ENCODE peak calls at places on chromosomes 4 and X, in four cellular contexts. V, K, T and C are unnamed samples.

GRCh38 chrX:117987376-117987775 is 129.2 kb downstream of the KLHL13 start:
- DNase-seq in V (peak), K (no peak), T (no peak), C (no peak)

GRCh38 chr4:136106753-136107152 is 1425.5 kb downstream of the PCDH18 start:
- DNase-seq in V (no peak), K (no peak), T (no peak), C (no peak)

GRCh38 chr4:158020734-158021346 is 152.0 kb downstream of the GASK1B start:
- DNase-seq in V (peak), K (no peak), T (no peak), C (peak)

GRCh38 chrX:26597981-26598380 is 382.0 kb downstream of the MAGEB5 start:
- DNase-seq in V (no peak), K (no peak), T (no peak), C (no peak)

GRCh38 chrX:150544222-150544787 is 24.1 kb upstream of the MTM1 start:
- DNase-seq in V (no peak), K (peak), T (no peak), C (no peak)

GRCh38 chr4:140151700-140152014 is 2.3 kb downstream of the MAML3 start:
- DNase-seq in V (peak), K (peak), T (peak), C (peak)

GRCh38 chrX:50281253-50281652 is 76.7 kb downstream of the CCNB3 start:
- DNase-seq in V (no peak), K (no peak), T (no peak), C (no peak)

GRCh38 chrX:43349363-43349762 is 306.7 kb upstream of the MAOA start:
- DNase-seq in V (peak), K (peak), T (peak), C (peak)

GRCh38 chrX:1851527-1851926 is 236.7 kb downstream of the ASMT start:
- DNase-seq in V (no peak), K (no peak), T (no peak), C (no peak)

GRCh38 chr4:40515398-40516293 is 114.0 kb downstream of the RBM47 start:
- DNase-seq in V (peak), K (peak), T (no peak), C (no peak)

GRCh38 chr4:56728512-56728911 is 47.4 kb upstream of the HOPX start:
- DNase-seq in V (peak), K (no peak), T (no peak), C (peak)

GRCh38 chrX:38847206-38847902 is 46.1 kb downstream of the MID1IP1 start:
- DNase-seq in V (no peak), K (no peak), T (no peak), C (no peak)

GRCh38 chr4:39814403-39815185 is 116.7 kb downstream of the UBE2K start:
- DNase-seq in V (peak), K (peak), T (no peak), C (peak)

GRCh38 chr4:177573487-177573886 is 131.2 kb upstream of the AGA start:
- DNase-seq in V (peak), K (no peak), T (no peak), C (peak)

GRCh38 chr4:29304595-29304994 is 1415.6 kb upstream of the PCDH7 start:
- DNase-seq in V (peak), K (no peak), T (no peak), C (no peak)

GRCh38 chr4:169342906-169343560 is 72.3 kb upstream of the SH3RF1 start:
- DNase-seq in V (peak), K (no peak), T (no peak), C (peak)

GRCh38 chr4:76706581-76706980 is 191.4 kb downstream of the SOWAHB start:
- DNase-seq in V (peak), K (no peak), T (no peak), C (no peak)

GRCh38 chr4:73021634-73022033 is 47.9 kb downstream of the COX18 start:
- DNase-seq in V (peak), K (peak), T (peak), C (peak)
- TF ChIP-seq CTCF in V (peak), K (no peak), T (peak), C (peak)

GRCh38 chr4:3136454-3136853 is 62.0 kb downstream of the HTT start:
- DNase-seq in V (peak), K (no peak), T (no peak), C (peak)
- TF ChIP-seq CTCF in V (peak), K (no peak), T (no peak), C (peak)

DNA sequence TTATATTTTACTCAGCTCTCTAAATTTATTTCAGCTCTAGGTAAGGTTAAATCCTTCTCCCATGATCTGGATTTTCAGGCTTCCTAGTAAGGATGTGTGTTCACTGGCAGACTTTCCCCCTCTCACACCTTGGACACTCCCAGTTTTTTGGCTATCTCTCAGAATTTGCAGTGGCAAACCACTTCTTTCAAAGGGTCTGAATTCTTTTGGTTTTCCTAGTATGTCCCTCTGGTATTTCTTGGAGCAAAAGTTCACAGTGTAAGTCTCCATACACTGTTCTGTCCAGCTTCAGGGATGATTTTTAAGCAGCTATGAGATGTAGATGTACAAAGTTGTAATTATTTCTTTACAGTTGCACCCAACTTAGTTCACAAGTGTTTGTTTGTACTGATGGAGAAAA is 653.8 kb upstream of the GALNT7 start:
- DNase-seq in V (no peak), K (no peak), T (no peak), C (no peak)
- TF ChIP-seq CTCF in V (no peak), K (no peak), T (no peak), C (no peak)

GRCh38 chr4:6673660-6674499 is 19.8 kb upstream of the S100P start:
- DNase-seq in V (peak), K (peak), T (peak), C (peak)
- TF ChIP-seq CTCF in V (no peak), K (no peak), T (no peak), C (no peak)

GRCh38 chr4:81062001-81062400 is 31.5 kb downstream of the BMP3 start:
- DNase-seq in V (no peak), K (no peak), T (no peak), C (no peak)
- TF ChIP-seq CTCF in V (no peak), K (no peak), T (no peak), C (no peak)

GRCh38 chrX:131853440-131853839 is 169.7 kb upstream of the STK26 start:
- DNase-seq in V (no peak), K (no peak), T (no peak), C (no peak)

GRCh38 chrX:131854586-131854985 is 168.5 kb upstream of the STK26 start:
- DNase-seq in V (peak), K (no peak), T (no peak), C (peak)
- TF ChIP-seq CTCF in V (no peak), K (no peak), T (no peak), C (no peak)

GRCh38 chr4:3190549-3190948 is 58.4 kb upstream of the MSANTD1 start:
- DNase-seq in V (no peak), K (no peak), T (no peak), C (no peak)

GRCh38 chr4:3192188-3192587 is 56.8 kb upstream of the MSANTD1 start:
- DNase-seq in V (no peak), K (no peak), T (no peak), C (no peak)

GRCh38 chr4:3192827-3193226 is 56.1 kb upstream of the MSANTD1 start:
- DNase-seq in V (no peak), K (no peak), T (no peak), C (no peak)

GRCh38 chr4:3196670-3197359 is 52.1 kb upstream of the MSANTD1 start:
- DNase-seq in V (no peak), K (no peak), T (no peak), C (no peak)

DNA sequence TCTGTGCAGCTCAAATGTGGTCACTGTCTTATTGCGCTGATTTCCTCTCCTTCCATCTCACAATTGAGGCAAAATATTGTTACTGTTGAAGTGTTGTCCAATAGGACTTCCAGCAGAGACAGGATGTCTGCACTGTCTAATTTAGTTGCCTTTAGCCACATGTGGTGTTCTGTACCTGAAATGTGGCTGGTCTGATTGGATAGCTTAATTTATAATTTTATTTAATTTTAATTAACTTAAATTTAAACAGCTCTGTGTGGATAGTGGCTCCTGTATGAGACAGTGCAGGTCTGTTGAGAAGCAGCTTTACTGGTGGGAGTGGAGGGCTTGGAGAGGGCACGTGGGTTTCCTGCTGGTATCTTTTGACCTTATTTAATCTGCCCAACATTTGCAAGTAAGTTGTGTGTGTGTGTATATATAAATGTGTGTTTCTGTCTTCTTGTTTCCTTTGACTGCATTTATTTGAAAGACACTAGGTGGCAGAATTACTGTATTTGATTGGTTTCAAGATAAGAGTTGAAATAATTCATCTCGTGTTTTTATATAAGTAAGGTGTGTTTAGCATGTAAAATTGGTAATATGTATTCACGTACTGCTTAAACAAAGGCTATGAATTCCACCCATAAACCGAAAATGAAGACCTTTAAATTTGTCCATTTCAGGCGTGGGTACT is 55.3 kb upstream of the MSANTD1 start:
- DNase-seq in V (peak), K (no peak), T (peak), C (peak)
- TF ChIP-seq CTCF in V (peak), K (no peak), T (no peak), C (peak)

GRCh38 chrX:109360301-109360700 is 121.6 kb downstream of the GUCY2F start:
- DNase-seq in V (no peak), K (no peak), T (no peak), C (no peak)
- TF ChIP-seq CTCF in V (no peak), K (no peak), T (no peak), C (no peak)